ENCODE peak calls at places on chromosomes 3 and 15, in four cellular contexts. J, T, G and V are unnamed samples.

GRCh38 chr15:66833372-66833771 is 131.3 kb downstream of the SMAD6 start:
- DNase-seq in J (no peak), T (no peak), G (no peak), V (no peak)

GRCh38 chr15:100020181-100020580 is 286.9 kb upstream of the LYSMD4 start:
- DNase-seq in J (no peak), T (no peak), G (no peak), V (no peak)

GRCh38 chr3:126390201-126390600 is 4.5 kb upstream of the CFAP100 start:
- DNase-seq in J (no peak), T (no peak), G (no peak), V (no peak)

GRCh38 chr3:107690522-107691138 is 167.9 kb downstream of the BBX start:
- DNase-seq in J (peak; percentile 45), T (no peak), G (no peak), V (no peak)

GRCh38 chr3:51392301-51393095 is 1.4 kb downstream of the RBM15B start:
- DNase-seq in J (no peak), T (peak; percentile 32), G (no peak), V (no peak)

GRCh38 chr3:128073807-128074206 is 21.6 kb downstream of the SEC61A1 start:
- DNase-seq in J (no peak), T (no peak), G (no peak), V (no peak)

GRCh38 chr3:185402561-185402960 is 39.6 kb downstream of the MAP3K13 start:
- DNase-seq in J (no peak), T (peak; percentile 41), G (no peak), V (no peak)

GRCh38 chr15:92451225-92451825 is 57.6 kb downstream of the ST8SIA2 start:
- DNase-seq in J (no peak), T (no peak), G (no peak), V (no peak)

GRCh38 chr3:101591071-101591470 is 17.1 kb downstream of the PCNP start:
- DNase-seq in J (no peak), T (no peak), G (no peak), V (no peak)

GRCh38 chr3:14900881-14901873 is 46.2 kb upstream of the NR2C2 start:
- DNase-seq in J (no peak), T (no peak), G (no peak), V (no peak)

GRCh38 chr15:36818260-36818659 is 238.8 kb downstream of the CDIN1 start:
- DNase-seq in J (no peak), T (no peak), G (peak; percentile 5), V (no peak)

GRCh38 chr15:63834500-63835210 is 907 bp upstream of the HERC1 start:
- DNase-seq in J (no peak), T (no peak), G (no peak), V (no peak)

GRCh38 chr3:8458711-8459110 is 42.9 kb upstream of the LMCD1 start:
- DNase-seq in J (no peak), T (peak; percentile 37), G (no peak), V (no peak)

GRCh38 chr3:18572809-18573208 is 147.7 kb upstream of the SATB1 start:
- DNase-seq in J (no peak), T (no peak), G (no peak), V (no peak)

GRCh38 chr3:42010530-42010929 is 48.6 kb upstream of the ULK4 start:
- DNase-seq in J (no peak), T (no peak), G (no peak), V (no peak)

GRCh38 chr3:146682176-146682575 is 77.0 kb upstream of the PLSCR5 start:
- DNase-seq in J (no peak), T (no peak), G (no peak), V (no peak)

GRCh38 chr3:72310028-72310987 is 525.4 kb upstream of the PROK2 start:
- DNase-seq in J (peak; percentile 16), T (peak; percentile 59), G (peak; percentile 43), V (peak; percentile 45)

GRCh38 chr15:29671308-29671981 is 150.8 kb downstream of the TJP1 start:
- DNase-seq in J (no peak), T (no peak), G (no peak), V (no peak)

GRCh38 chr15:28116521-28117488 is 17.7 kb upstream of the OCA2 start:
- DNase-seq in J (no peak), T (no peak), G (no peak), V (no peak)

GRCh38 chr15:62760506-62760905 is 282.0 kb upstream of the TPM1 start:
- DNase-seq in J (no peak), T (no peak), G (no peak), V (no peak)

GRCh38 chr15:73464602-73465001 is 21.6 kb downstream of the REC114 start:
- DNase-seq in J (no peak), T (no peak), G (no peak), V (no peak)

GRCh38 chr3:111667621-111668239 is 72.6 kb upstream of the ZBED2 start:
- DNase-seq in J (no peak), T (peak; percentile 21), G (no peak), V (peak; percentile 19)

GRCh38 chr15:90020041-90020735 is 19.1 kb downstream of the ZNF710 start:
- DNase-seq in J (no peak), T (peak; percentile 26), G (no peak), V (no peak)
- H3K4me1 ChIP-seq in J (peaks cover 54% of the 10 kb centered on the region), T (peaks cover 7% of the 10 kb centered on the region), G (peaks cover 6% of the 10 kb centered on the region), V (peaks cover 19% of the 10 kb centered on the region)

GRCh38 chr15:90396321-90396720 is 8.3 kb downstream of the IQGAP1 start:
- DNase-seq in J (no peak), T (no peak), G (no peak), V (no peak)
- H3K4me1 ChIP-seq in J (peaks cover 30% of the 10 kb centered on the region), T (peaks cover 10% of the 10 kb centered on the region), G (peaks cover 75% of the 10 kb centered on the region), V (peaks cover 95% of the 10 kb centered on the region)

GRCh38 chr15:43794269-43795037 is 2.3 kb downstream of the SERF2 start:
- DNase-seq in J (no peak), T (peak; percentile 38), G (no peak), V (no peak)
- H3K4me1 ChIP-seq in J (peaks cover 60% of the 10 kb centered on the region), T (peaks cover 27% of the 10 kb centered on the region), G (peaks cover 35% of the 10 kb centered on the region), V (peaks cover 77% of the 10 kb centered on the region)

GRCh38 chr3:12955651-12956315 is 114.4 kb upstream of the RPL32 start:
- DNase-seq in J (no peak), T (no peak), G (no peak), V (no peak)

GRCh38 chr3:12954891-12955650 is 113.7 kb upstream of the RPL32 start:
- DNase-seq in J (no peak), T (peak; percentile 84), G (peak; percentile 88), V (peak; percentile 86)

GRCh38 chr3:12957824-12958792 is 115.1 kb downstream of the IQSEC1 start:
- DNase-seq in J (no peak), T (no peak), G (no peak), V (no peak)

GRCh38 chr3:12957334-12957733 is 115.9 kb downstream of the IQSEC1 start:
- DNase-seq in J (no peak), T (no peak), G (no peak), V (no peak)

GRCh38 chr3:12956316-12956660 is 114.9 kb upstream of the RPL32 start:
- DNase-seq in J (no peak), T (no peak), G (no peak), V (no peak)
- H3K4me1 ChIP-seq in J (peaks cover 23% of the 10 kb centered on the region), T (peaks cover 63% of the 10 kb centered on the region), G (peaks cover 100% of the 10 kb centered on the region), V (peaks cover 100% of the 10 kb centered on the region)

GRCh38 chr3:35654471-35654870 is 15.1 kb downstream of the ARPP21 start:
- DNase-seq in J (no peak), T (no peak), G (no peak), V (no peak)
- H3K4me1 ChIP-seq in J (no peaks in the 10 kb centered on the region), T (no peaks in the 10 kb centered on the region), G (no peaks in the 10 kb centered on the region), V (no peaks in the 10 kb centered on the region)